ENCODE peak calls at places on chromosomes 11 and 22, in five cellular contexts. S is GDM1, F is T-helper 2 cell, L is memory B cell, N is tibial nerve. A is an unnamed sample.

GRCh38 chr22:29208879-29209623 is 3.4 kb downstream of the EMID1 start:
- DNase-seq in S (no peak), F (no peak), L (no peak), N (no peak), A (no peak)

GRCh38 chr22:17118342-17118741 is 2.8 kb downstream of the TMEM121B start:
- DNase-seq in S (no peak), F (no peak), L (no peak), N (no peak), A (no peak)

GRCh38 chr11:128603752-128604472 is 16.6 kb upstream of the ETS1 start:
- DNase-seq in S (no peak), F (no peak), L (no peak), N (no peak), A (no peak)

GRCh38 chr22:45171830-45172229 is 8.1 kb downstream of the NUP50 start:
- DNase-seq in S (no peak), F (no peak), L (no peak), N (no peak), A (no peak)

GRCh38 chr11:20493340-20493739 is 105.8 kb downstream of the PRMT3 start:
- DNase-seq in S (no peak), F (no peak), L (no peak), N (no peak), A (no peak)

GRCh38 chr11:15073361-15074205 is at the start of gene CALCB:
- DNase-seq in S (no peak), F (no peak), L (no peak), N (no peak), A (no peak)

GRCh38 chr11:46977940-46978595 is 41.5 kb downstream of the CSTPP1 start:
- DNase-seq in S (no peak), F (no peak), L (no peak), N (no peak), A (no peak)

GRCh38 chr22:27107824-27108223 is 450.4 kb downstream of the MIAT start:
- DNase-seq in S (no peak), F (no peak), L (no peak), N (peak), A (peak)

GRCh38 chr11:32309541-32310217 is 125.7 kb downstream of the WT1 start:
- DNase-seq in S (no peak), F (no peak), L (no peak), N (no peak), A (no peak)

GRCh38 chr11:59829358-59829757 is 15.9 kb downstream of the CBLIF start:
- DNase-seq in S (no peak), F (no peak), L (no peak), N (no peak), A (no peak)

GRCh38 chr11:86487670-86488069 is 113.0 kb downstream of the CCDC81 start:
- DNase-seq in S (no peak), F (no peak), L (no peak), N (no peak), A (no peak)

GRCh38 chr22:41197808-41198585 is 7.1 kb upstream of the L3MBTL2 start:
- DNase-seq in S (no peak), F (peak), L (no peak), N (no peak), A (peak)

GRCh38 chr11:6991227-6991626 is 28.9 kb downstream of the ZNF214 start:
- DNase-seq in S (no peak), F (no peak), L (no peak), N (no peak), A (no peak)

GRCh38 chr22:41915783-41916493 is 1.1 kb upstream of the SHISA8 start:
- DNase-seq in S (no peak), F (no peak), L (no peak), N (no peak), A (no peak)

GRCh38 chr22:44020981-44021380 is 3.1 kb upstream of the PARVB start:
- DNase-seq in S (no peak), F (no peak), L (no peak), N (no peak), A (peak)

A was measured in RKO.